ENCODE peak calls at places on chromosomes 2 and 18, in four cellular contexts. H is stimulated activated CD4-positive, alpha-beta T cell treated with anti-CD3 and anti-CD28 coated beads, TNF-alpha, amount 100 ng/mL, for 1 hour; D is HCEC 1CT; X is heart right ventricle. W is an unnamed sample.

GRCh38 chr18:2180586-2180985 is 390.7 kb downstream of the METTL4 start:
- DNase-seq in H (no peak), D (no peak), X (no peak), W (no peak)

GRCh38 chr2:173574713-173575112 is 220.0 kb downstream of the CDCA7 start:
- DNase-seq in H (no peak), D (peak), X (no peak), W (no peak)

GRCh38 chr2:196902828-196903227 is 23.7 kb downstream of the PGAP1 start:
- DNase-seq in H (no peak), D (peak), X (no peak), W (no peak)

GRCh38 chr2:220670461-220670979 is 901.6 kb downstream of the EPHA4 start:
- DNase-seq in H (no peak), D (no peak), X (no peak), W (no peak)

GRCh38 chr2:119864318-119864717 is 104.6 kb downstream of the PTPN4 start:
- DNase-seq in H (no peak), D (peak), X (no peak), W (no peak)

GRCh38 chr2:53767405-53768232 is at the start of gene CHAC2:
- DNase-seq in H (peak), D (peak), X (peak), W (peak)

GRCh38 chr2:70113396-70114100 is 26.3 kb downstream of the PCBP1 start:
- DNase-seq in H (no peak), D (no peak), X (no peak), W (no peak)

GRCh38 chr18:8706981-8707940 is 1.9 kb downstream of the MTCL1 start:
- DNase-seq in H (no peak), D (peak), X (peak), W (no peak)

GRCh38 chr18:32049393-32050161 is 31.0 kb downstream of the RNF125 start:
- DNase-seq in H (no peak), D (no peak), X (peak), W (no peak)

GRCh38 chr2:88603146-88603545 is 24.1 kb downstream of the EIF2AK3 start:
- DNase-seq in H (no peak), D (peak), X (no peak), W (no peak)

GRCh38 chr2:237540823-237541222 is 25.6 kb upstream of the PRLH start:
- DNase-seq in H (no peak), D (peak), X (peak), W (no peak)

GRCh38 chr2:182366625-182367024 is 60.2 kb downstream of the PDE1A start:
- DNase-seq in H (no peak), D (peak), X (no peak), W (no peak)

GRCh38 chr2:69816923-69817542 is 12.4 kb upstream of the GMCL1 start:
- DNase-seq in H (peak), D (peak), X (peak), W (peak)

GRCh38 chr18:75790821-75791220 is 363.3 kb upstream of the SMIM21 start:
- DNase-seq in H (no peak), D (no peak), X (no peak), W (no peak)